ENCODE peak calls at places on chromosomes 12 and 14, in four cellular contexts. P is GM12878, S is H1, Y is HepG2. O is an unnamed sample. For H3K4me1, the result is how much of the 10 kb centered on the place peaks cover.

GRCh38 chr12:24851816-24852337 is 97.0 kb downstream of the BCAT1 start:
- DNase-seq in P (no peak), S (no peak), Y (no peak), O (no peak)

GRCh38 chr14:75559451-75560187 is 18.8 kb upstream of the FLVCR2 start:
- DNase-seq in P (no peak), S (no peak), Y (no peak), O (no peak)

GRCh38 chr14:61508526-61508925 is 186.8 kb upstream of the HIF1A start:
- DNase-seq in P (no peak), S (no peak), Y (no peak), O (no peak)

GRCh38 chr12:115830633-115831032 is 446.9 kb downstream of the MED13L start:
- DNase-seq in P (no peak), S (no peak), Y (no peak), O (no peak)

GRCh38 chr12:59891180-59891579 is 295.4 kb downstream of the SLC16A7 start:
- DNase-seq in P (no peak), S (no peak), Y (no peak), O (no peak)

GRCh38 chr12:117489671-117490070 is 128.2 kb upstream of the NOS1 start:
- DNase-seq in P (no peak), S (no peak), Y (no peak), O (no peak)

GRCh38 chr12:101828463-101829196 is 2.1 kb downstream of the GNPTAB start:
- DNase-seq in P (no peak), S (no peak), Y (no peak), O (peak)

GRCh38 chr12:43806737-43807072 is 588 bp upstream of the TWF1 start:
- DNase-seq in P (no peak), S (no peak), Y (no peak), O (no peak)

GRCh38 chr12:43816168-43816567 is 10.1 kb upstream of the TWF1 start:
- DNase-seq in P (no peak), S (no peak), Y (no peak), O (no peak)

GRCh38 chr12:49777800-49778748 is 36.7 kb downstream of the TMBIM6 start:
- DNase-seq in P (no peak), S (peak), Y (peak), O (peak)

GRCh38 chr14:97723834-97724770 is 926.9 kb downstream of the VRK1 start:
- DNase-seq in P (no peak), S (no peak), Y (no peak), O (no peak)

GRCh38 chr12:93317227-93317626 is 60.5 kb upstream of the NUDT4 start:
- DNase-seq in P (no peak), S (no peak), Y (peak), O (no peak)

GRCh38 chr12:132444283-132444682 is 45.7 kb upstream of the FBRSL1 start:
- DNase-seq in P (no peak), S (no peak), Y (no peak), O (no peak)

GRCh38 chr12:124238886-124239285 is 56.0 kb upstream of the RFLNA start:
- DNase-seq in P (no peak), S (no peak), Y (peak), O (no peak)

GRCh38 chr12:12801649-12802048 is 11.5 kb upstream of the DDX47 start:
- DNase-seq in P (no peak), S (no peak), Y (no peak), O (no peak)
- TF ChIP-seq CREB1 in P (peak), S (no peak), Y (no peak), O (no peak)

GRCh38 chr14:106511411-106512198 is 985.2 kb downstream of the TMEM121 start:
- DNase-seq in P (no peak), S (no peak), Y (no peak), O (no peak)
- H3K4me1 ChIP-seq in P (under half), S (under half), Y (under half), O (under half)

GRCh38 chr12:57196956-57197355 is 19.6 kb upstream of the NXPH4 start:
- DNase-seq in P (no peak), S (no peak), Y (no peak), O (no peak)

GRCh38 chr12:57195655-57196371 is 20.8 kb upstream of the NXPH4 start:
- DNase-seq in P (no peak), S (no peak), Y (no peak), O (peak)

GRCh38 chr12:57198329-57198728 is 18.3 kb upstream of the NXPH4 start:
- DNase-seq in P (no peak), S (no peak), Y (no peak), O (no peak)

GRCh38 chr12:57195186-57195585 is 21.4 kb upstream of the NXPH4 start:
- DNase-seq in P (no peak), S (no peak), Y (no peak), O (no peak)

GRCh38 chr12:57196439-57196838 is 20.2 kb upstream of the NXPH4 start:
- DNase-seq in P (no peak), S (no peak), Y (no peak), O (no peak)
- TF ChIP-seq CEBPB in P (no peak), S (no peak), Y (no peak), O (no peak)

GRCh38 chr12:121783771-121784170 is 9.7 kb downstream of the RHOF start:
- DNase-seq in P (no peak), S (no peak), Y (no peak), O (no peak)

GRCh38 chr12:121788176-121788818 is 5.2 kb downstream of the RHOF start:
- DNase-seq in P (no peak), S (no peak), Y (no peak), O (no peak)

GRCh38 chr12:121787063-121787774 is 6.3 kb downstream of the RHOF start:
- DNase-seq in P (no peak), S (no peak), Y (no peak), O (no peak)

GRCh38 chr12:121784460-121784859 is 9.0 kb downstream of the RHOF start:
- DNase-seq in P (no peak), S (no peak), Y (no peak), O (no peak)

GRCh38 chr12:121786441-121786825 is 7.1 kb downstream of the RHOF start:
- DNase-seq in P (no peak), S (no peak), Y (peak), O (no peak)
- TF ChIP-seq CREB1 in P (no peak), S (no peak), Y (peak), O (no peak)

O was measured in K562.